ENCODE peak calls at places on chromosomes 3 and 15, in four cellular contexts. One of them, this sample, is unnamed.

GRCh38 chr3:78918361-78919020 is 849.3 kb downstream of the ROBO1 start:
- DNase-seq in CD8-positive, alpha-beta memory T cell: no peak
- DNase-seq in nephron progenitor cell: no peak
- DNase-seq in G401: no peak
- DNase-seq in this sample: no peak

GRCh38 chr3:46660003-46660402 is 33.5 kb downstream of the ALS2CL start:
- DNase-seq in CD8-positive, alpha-beta memory T cell: no peak
- DNase-seq in nephron progenitor cell: no peak
- DNase-seq in G401: no peak
- DNase-seq in this sample: no peak

GRCh38 chr15:77081971-77082370 is 11.1 kb upstream of the TSPAN3 start:
- DNase-seq in nephron progenitor cell: no peak
- DNase-seq in G401: no peak
- DNase-seq in CD8-positive, alpha-beta memory T cell: no peak
- DNase-seq in this sample: no peak

GRCh38 chr15:101675796-101676582 is 23.8 kb upstream of the TM2D3 start:
- DNase-seq in G401: peak
- DNase-seq in nephron progenitor cell: no peak
- DNase-seq in CD8-positive, alpha-beta memory T cell: no peak
- DNase-seq in this sample: no peak

GRCh38 chr3:125374501-125374995 is 577 bp downstream of the ZNF148 start:
- DNase-seq in nephron progenitor cell: peak
- DNase-seq in G401: peak
- DNase-seq in CD8-positive, alpha-beta memory T cell: peak
- DNase-seq in this sample: peak

GRCh38 chr3:49469037-49469875 is 811 bp upstream of the DAG1 start:
- DNase-seq in G401: peak
- DNase-seq in CD8-positive, alpha-beta memory T cell: no peak
- DNase-seq in nephron progenitor cell: peak
- DNase-seq in this sample: no peak

GRCh38 chr3:5520237-5520636 is 332.7 kb downstream of the EDEM1 start:
- DNase-seq in CD8-positive, alpha-beta memory T cell: no peak
- DNase-seq in nephron progenitor cell: no peak
- DNase-seq in G401: no peak
- DNase-seq in this sample: no peak

GRCh38 chr15:56943398-56943797 is 25.0 kb downstream of the TCF12 start:
- DNase-seq in CD8-positive, alpha-beta memory T cell: no peak
- DNase-seq in nephron progenitor cell: no peak
- DNase-seq in G401: no peak
- DNase-seq in this sample: no peak

GRCh38 chr3:108182339-108182738 is 39.9 kb downstream of the IFT57 start:
- DNase-seq in nephron progenitor cell: no peak
- DNase-seq in CD8-positive, alpha-beta memory T cell: no peak
- DNase-seq in G401: no peak
- DNase-seq in this sample: no peak

GRCh38 chr15:87669846-87670245 is 586.7 kb downstream of the NTRK3 start:
- DNase-seq in nephron progenitor cell: no peak
- DNase-seq in CD8-positive, alpha-beta memory T cell: no peak
- DNase-seq in G401: peak
- DNase-seq in this sample: no peak

GRCh38 chr3:100042577-100042981 is 71.7 kb downstream of the FILIP1L start:
- DNase-seq in G401: no peak
- DNase-seq in CD8-positive, alpha-beta memory T cell: no peak
- DNase-seq in nephron progenitor cell: no peak
- DNase-seq in this sample: no peak

GRCh38 chr3:107124885-107125284 is 252.4 kb upstream of the CCDC54 start:
- DNase-seq in G401: peak
- DNase-seq in nephron progenitor cell: no peak
- DNase-seq in CD8-positive, alpha-beta memory T cell: no peak
- DNase-seq in this sample: no peak

GRCh38 chr3:129663045-129663446 is 56.6 kb upstream of the PLXND1 start:
- DNase-seq in G401: no peak
- DNase-seq in nephron progenitor cell: peak
- DNase-seq in CD8-positive, alpha-beta memory T cell: no peak
- DNase-seq in this sample: no peak

GRCh38 chr3:164806188-164806587 is 272.1 kb downstream of the SI start:
- DNase-seq in G401: no peak
- DNase-seq in nephron progenitor cell: no peak
- DNase-seq in CD8-positive, alpha-beta memory T cell: no peak
- DNase-seq in this sample: no peak

GRCh38 chr15:80568876-80569605 is 126.1 kb upstream of the ABHD17C start:
- DNase-seq in CD8-positive, alpha-beta memory T cell: no peak
- DNase-seq in nephron progenitor cell: no peak
- DNase-seq in G401: peak
- DNase-seq in this sample: no peak

GRCh38 chr3:87313641-87314040 is 37.3 kb upstream of the POU1F1 start:
- DNase-seq in nephron progenitor cell: no peak
- DNase-seq in CD8-positive, alpha-beta memory T cell: no peak
- DNase-seq in G401: no peak
- DNase-seq in this sample: no peak

GRCh38 chr3:98240133-98240532 is 23.9 kb upstream of the OR5H6 start:
- DNase-seq in G401: no peak
- DNase-seq in nephron progenitor cell: no peak
- DNase-seq in CD8-positive, alpha-beta memory T cell: no peak
- DNase-seq in this sample: no peak

GRCh38 chr3:111253733-111254132 is 182.1 kb downstream of the NECTIN3 start:
- DNase-seq in G401: no peak
- DNase-seq in CD8-positive, alpha-beta memory T cell: no peak
- DNase-seq in nephron progenitor cell: no peak
- DNase-seq in this sample: no peak

This sample was measured in CD8-positive, alpha-beta T cell.